ENCODE peak calls at places on chromosomes 6 and 20, in ten cellular contexts. E, G, T, B, R, O, S, J, P and W are unnamed samples.
A peak's percentile ranks its signal among the peaks of the same experiment; 100 is the strongest.

GRCh38 chr6:82739266-82739665 is 326.4 kb downstream of the UBE3D start:
- DNase-seq in E (no peak), G (no peak), T (no peak), B (no peak), R (no peak), O (no peak), S (no peak), J (no peak), P (no peak), W (no peak)

GRCh38 chr6:90078513-90079289 is 184.4 kb downstream of the GJA10 start:
- DNase-seq in E (no peak), G (no peak), T (no peak), B (no peak), R (no peak), O (peak; percentile 87), S (peak; percentile 83), J (no peak), P (no peak), W (no peak)

GRCh38 chr20:33662172-33662571 is at the start of gene C20orf144:
- DNase-seq in E (no peak), G (no peak), T (no peak), B (no peak), R (no peak), O (no peak), S (no peak), J (no peak), P (no peak), W (no peak)

GRCh38 chr6:89909991-89910390 is 15.7 kb downstream of the GJA10 start:
- DNase-seq in E (no peak), G (no peak), T (no peak), B (no peak), R (no peak), O (no peak), S (no peak), J (no peak), P (no peak), W (no peak)

GRCh38 chr6:25270559-25270958 is 8.6 kb upstream of the CARMIL1 start:
- DNase-seq in E (no peak), G (no peak), T (no peak), B (no peak), R (no peak), O (no peak), S (no peak), J (no peak), P (no peak), W (no peak)

GRCh38 chr6:147782302-147782701 is 273.8 kb downstream of the SAMD5 start:
- DNase-seq in E (peak; percentile 3), G (no peak), T (no peak), B (no peak), R (peak; percentile 39), O (no peak), S (peak; percentile 56), J (no peak), P (no peak), W (no peak)

GRCh38 chr6:111478749-111479148 is 4.3 kb downstream of the REV3L start:
- DNase-seq in E (no peak), G (peak; percentile 59), T (no peak), B (no peak), R (peak; percentile 57), O (no peak), S (peak; percentile 69), J (peak; percentile 35), P (no peak), W (peak; percentile 49)

GRCh38 chr6:7542065-7542877 is 800 bp downstream of the DSP start:
- DNase-seq in E (peak; percentile 21), G (peak; percentile 47), T (peak; percentile 56), B (peak; percentile 70), R (peak; percentile 35), O (peak; percentile 9), S (peak; percentile 19), J (no peak), P (peak; percentile 49), W (peak; percentile 57)

GRCh38 chr20:23214903-23215302 is 128.8 kb upstream of the CD93 start:
- DNase-seq in E (no peak), G (no peak), T (no peak), B (no peak), R (no peak), O (no peak), S (peak; percentile 44), J (no peak), P (no peak), W (no peak)

GRCh38 chr20:50346372-50347347 is 156.0 kb downstream of the CEBPB start:
- DNase-seq in E (no peak), G (no peak), T (no peak), B (peak; percentile 86), R (peak; percentile 86), O (peak; percentile 31), S (peak; percentile 82), J (no peak), P (peak; percentile 84), W (no peak)

GRCh38 chr20:48467622-48468021 is 360.2 kb downstream of the PREX1 start:
- DNase-seq in E (no peak), G (peak; percentile 60), T (peak; percentile 62), B (peak; percentile 22), R (no peak), O (peak; percentile 46), S (no peak), J (peak; percentile 31), P (no peak), W (peak; percentile 66)

GRCh38 chr20:51434026-51434425 is 108.5 kb downstream of the NFATC2 start:
- DNase-seq in E (no peak), G (no peak), T (no peak), B (no peak), R (no peak), O (no peak), S (no peak), J (no peak), P (no peak), W (no peak)

GRCh38 chr6:167580512-167580911 is 246.2 kb upstream of the AFDN start:
- DNase-seq in E (no peak), G (no peak), T (no peak), B (no peak), R (no peak), O (no peak), S (no peak), J (no peak), P (no peak), W (no peak)

GRCh38 chr6:77172578-77172977 is 290.7 kb downstream of the HTR1B start:
- DNase-seq in E (no peak), G (no peak), T (peak; percentile 27), B (no peak), R (no peak), O (no peak), S (no peak), J (no peak), P (no peak), W (no peak)

GRCh38 chr6:112037783-112038216 is 16.1 kb upstream of the CCN6 start:
- DNase-seq in E (peak; percentile 5), G (no peak), T (no peak), B (no peak), R (peak; percentile 83), O (peak; percentile 60), S (peak; percentile 98), J (no peak), P (peak; percentile 28), W (no peak)

GRCh38 chr6:16765235-16765634 is 4.0 kb upstream of the ATXN1 start:
- DNase-seq in E (no peak), G (no peak), T (no peak), B (no peak), R (no peak), O (no peak), S (no peak), J (no peak), P (no peak), W (no peak)

GRCh38 chr20:19260412-19261090 is 48.1 kb downstream of the SLC24A3 start:
- DNase-seq in E (no peak), G (no peak), T (no peak), B (no peak), R (no peak), O (no peak), S (no peak), J (no peak), P (no peak), W (peak; percentile 27)

DNA sequence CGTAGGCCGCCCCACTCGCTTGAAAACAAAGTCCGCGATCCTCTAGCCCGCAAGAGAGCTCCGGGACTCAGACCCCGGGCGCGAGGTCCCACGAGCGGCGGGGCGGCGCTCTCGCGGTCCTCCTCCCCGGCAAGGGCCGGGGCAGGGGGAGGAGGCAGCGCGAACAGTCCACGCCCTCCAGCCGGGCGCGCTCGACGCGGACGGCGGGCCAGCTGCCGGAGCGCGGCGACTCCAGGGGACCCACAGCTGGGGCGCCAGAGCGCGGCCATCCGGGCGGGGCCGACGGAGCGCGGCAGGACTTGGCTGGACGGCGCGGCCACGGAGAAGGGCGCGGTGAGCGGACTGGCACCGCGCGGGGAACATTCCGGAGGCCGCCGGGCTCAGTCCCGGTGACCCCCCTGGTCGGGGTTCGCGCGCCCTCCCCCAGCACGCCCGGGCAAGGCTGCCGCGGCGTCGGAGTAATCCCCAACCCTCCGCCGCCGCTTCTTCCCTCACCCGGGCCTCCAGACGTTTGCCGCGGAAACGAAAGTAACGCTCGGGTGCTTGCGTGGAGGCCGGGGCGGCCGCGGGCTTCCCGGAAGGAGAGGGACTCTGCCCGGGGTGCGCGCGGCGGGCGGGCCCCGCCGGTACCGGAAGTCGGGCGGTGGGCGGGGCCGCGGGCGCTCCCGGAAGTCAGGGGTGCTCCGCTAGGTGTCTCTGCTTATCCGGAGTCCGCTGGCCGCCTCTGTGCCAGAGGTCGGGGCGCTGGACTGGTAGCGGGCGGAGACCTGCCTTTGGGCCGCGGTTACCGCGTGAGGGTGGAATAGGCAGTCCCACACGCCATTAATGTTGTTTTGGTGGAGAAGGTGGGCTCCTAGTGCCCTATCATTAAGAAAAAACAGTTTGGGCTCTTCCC is at the start of gene RIPK1:
- DNase-seq in E (peak; percentile 83), G (peak; percentile 98), T (peak; percentile 90), B (peak; percentile 98), R (peak; percentile 94), O (peak; percentile 95), S (peak; percentile 86), J (peak; percentile 69), P (peak; percentile 96), W (peak; percentile 98)
- TF ChIP-seq CTCF in E (no peak), G (peak; percentile 31), T (peak; percentile 45), B (peak; percentile 21), R (peak; percentile 43), O (no peak), S (peak; percentile 30), J (no peak), P (no peak), W (peak; percentile 58)

GRCh38 chr6:46290916-46291633 is 120.3 kb upstream of the ENPP5 start:
- DNase-seq in E (no peak), G (no peak), T (peak; percentile 28), B (no peak), R (no peak), O (no peak), S (no peak), J (no peak), P (no peak), W (no peak)
- TF ChIP-seq CTCF in E (no peak), G (no peak), T (no peak), B (no peak), R (no peak), O (no peak), S (no peak), J (no peak), P (no peak), W (no peak)

GRCh38 chr6:139895205-139895793 is 520.9 kb upstream of the CITED2 start:
- DNase-seq in E (no peak), G (no peak), T (no peak), B (no peak), R (peak; percentile 15), O (no peak), S (no peak), J (no peak), P (no peak), W (no peak)
- TF ChIP-seq CTCF in E (no peak), G (no peak), T (no peak), B (peak; percentile 33), R (peak; percentile 43), O (no peak), S (no peak), J (no peak), P (no peak), W (no peak)

GRCh38 chr6:158500016-158500735 is 59.7 kb upstream of the TMEM181 start:
- DNase-seq in E (no peak), G (no peak), T (no peak), B (no peak), R (peak; percentile 33), O (no peak), S (peak; percentile 25), J (no peak), P (no peak), W (no peak)
- TF ChIP-seq CTCF in E (no peak), G (no peak), T (no peak), B (no peak), R (no peak), O (no peak), S (no peak), J (no peak), P (no peak), W (no peak)